ENCODE peak calls at places on chromosome 1, in four cellular contexts. R is H9, Z is PC-3, N is IMR-90. T is an unnamed sample.
A peak's percentile ranks its signal among the peaks of the same experiment; 100 is the strongest.

GRCh38 chr1:153963850-153964331 is 554 bp upstream of the SLC39A1 start:
- DNase-seq in R (peak; percentile 87), Z (peak; percentile 90), N (no peak), T (peak; percentile 92)

GRCh38 chr1:53553734-53554509 is 94.7 kb downstream of the DMRTB1 start:
- DNase-seq in R (no peak), Z (no peak), N (no peak), T (no peak)

GRCh38 chr1:29445330-29445729 is 209.0 kb downstream of the PTPRU start:
- DNase-seq in R (no peak), Z (no peak), N (no peak), T (no peak)

GRCh38 chr1:202998836-202999750 is 8.1 kb upstream of the TMEM183A start:
- DNase-seq in R (peak; percentile 38), Z (peak; percentile 88), N (peak; percentile 52), T (peak; percentile 54)

GRCh38 chr1:169859001-169859400 is 34.7 kb downstream of the SCYL3 start:
- DNase-seq in R (no peak), Z (no peak), N (no peak), T (no peak)

GRCh38 chr1:78483903-78484302 is 6.9 kb upstream of the PTGFR start:
- DNase-seq in R (peak; percentile 53), Z (peak; percentile 60), N (peak; percentile 40), T (no peak)

GRCh38 chr1:226479432-226479831 is 69.1 kb upstream of the STUM start:
- DNase-seq in R (no peak), Z (peak; percentile 91), N (no peak), T (peak; percentile 67)

GRCh38 chr1:15757575-15758401 is 807 bp upstream of the FBLIM1 start:
- DNase-seq in R (peak; percentile 70), Z (peak; percentile 34), N (peak; percentile 12), T (peak; percentile 33)

GRCh38 chr1:221788466-221788865 is 46.6 kb upstream of the DUSP10 start:
- DNase-seq in R (no peak), Z (no peak), N (no peak), T (no peak)

GRCh38 chr1:108692724-108693655 is 880 bp downstream of the PRPF38B start:
- DNase-seq in R (no peak), Z (peak; percentile 49), N (peak; percentile 78), T (peak; percentile 14)

GRCh38 chr1:112496290-112496689 is 12.5 kb upstream of the WNT2B start:
- DNase-seq in R (no peak), Z (peak; percentile 44), N (peak; percentile 36), T (no peak)

GRCh38 chr1:70043806-70044205 is 161.6 kb downstream of the LRRC40 start:
- DNase-seq in R (no peak), Z (peak; percentile 60), N (peak; percentile 64), T (peak; percentile 32)

DNA sequence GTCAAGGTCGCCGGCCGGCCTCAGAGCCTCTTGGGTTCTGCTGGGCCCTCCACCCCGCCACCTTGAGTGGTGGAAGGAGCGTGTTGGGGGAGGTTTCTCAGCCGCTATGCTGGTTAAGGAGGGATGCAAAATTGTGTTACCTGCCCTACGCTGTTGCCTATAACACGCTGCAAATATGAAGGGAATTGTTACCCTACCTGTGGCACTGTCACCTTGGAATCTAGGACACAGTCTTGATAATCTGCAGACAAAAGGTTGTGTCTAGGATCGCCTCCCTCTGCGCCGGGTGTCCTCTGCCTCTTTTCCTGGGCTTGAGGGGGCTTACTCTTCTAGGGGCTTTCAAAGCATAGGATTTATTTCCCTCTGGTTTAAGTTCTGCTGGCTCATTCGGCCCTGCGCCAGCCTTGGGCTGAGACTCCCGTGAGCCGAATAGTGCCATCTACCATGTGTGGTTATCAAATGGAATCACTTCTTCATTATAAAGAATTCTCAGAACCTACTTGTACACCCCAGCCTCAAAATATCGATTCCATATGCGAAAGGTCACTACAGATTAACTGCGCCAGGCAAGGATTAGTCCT is 677 bp downstream of the SLC22A15 start:
- DNase-seq in R (no peak), Z (peak; percentile 19), N (no peak), T (no peak)
- TF ChIP-seq CTCF in R (no peak), Z (peak; percentile 12), N (no peak), T (no peak)

DNA sequence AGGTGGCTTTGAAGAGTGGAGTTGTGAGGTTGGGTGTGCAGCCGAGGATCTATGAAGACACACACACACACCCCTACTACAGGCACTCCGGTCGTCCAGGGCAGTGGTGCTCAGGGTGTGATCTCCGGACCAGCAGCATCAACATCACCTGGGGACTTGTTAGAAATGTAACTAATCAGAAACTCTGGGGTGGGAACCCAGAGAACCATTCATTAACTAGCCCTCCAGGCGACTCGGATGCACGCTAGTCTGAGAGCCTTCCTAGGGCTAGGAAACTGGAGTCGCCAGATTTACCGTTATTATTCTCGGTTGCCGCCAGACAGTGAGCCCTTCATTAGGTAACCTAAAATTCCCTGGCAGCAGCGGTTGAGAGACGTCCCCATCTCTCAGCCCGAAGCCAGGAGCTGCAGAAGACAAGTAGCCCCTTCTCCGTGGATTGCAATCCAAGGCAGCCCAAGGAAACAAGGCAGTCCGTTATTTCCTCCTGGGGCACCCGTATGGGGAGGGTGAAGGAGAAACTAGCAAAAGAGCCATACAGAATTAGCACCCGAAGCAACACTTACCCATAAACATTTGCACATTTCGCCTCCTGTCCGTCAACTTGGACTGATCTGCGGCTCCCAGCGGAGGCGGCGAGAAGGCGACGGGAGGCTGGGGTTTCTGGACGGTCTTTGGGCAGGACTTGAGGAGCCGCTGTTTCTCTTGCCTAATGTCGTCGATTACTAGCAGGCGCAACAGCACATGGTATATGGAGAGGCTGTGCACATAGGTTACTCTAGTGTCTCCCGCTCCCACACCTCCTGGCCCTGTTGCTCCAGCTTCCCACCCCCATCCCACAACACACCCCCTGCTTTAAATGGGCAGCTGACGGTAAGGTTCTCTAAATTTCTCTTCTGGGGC is 2.9 kb upstream of the CCN1 start:
- DNase-seq in R (peak; percentile 51), Z (no peak), N (no peak), T (no peak)
- H3K4me2 ChIP-seq in R (peak overlapping the region; percentile 80), Z (peak overlapping the region; percentile 92), N (peak overlapping the region; percentile 92), T (peak overlapping the region; percentile 99)

GRCh38 chr1:13570924-13571323 is 12.7 kb upstream of the PDPN start:
- DNase-seq in R (no peak), Z (no peak), N (no peak), T (no peak)
- TF ChIP-seq CTCF in R (peak; percentile 77), Z (peak; percentile 57), N (no peak), T (peak; percentile 33)

GRCh38 chr1:3714814-3715213 is 37.4 kb upstream of the CCDC27 start:
- DNase-seq in R (no peak), Z (no peak), N (no peak), T (no peak)

GRCh38 chr1:3716351-3716750 is 35.9 kb upstream of the CCDC27 start:
- DNase-seq in R (no peak), Z (no peak), N (no peak), T (no peak)

GRCh38 chr1:3718764-3719163 is 33.5 kb upstream of the CCDC27 start:
- DNase-seq in R (no peak), Z (no peak), N (no peak), T (no peak)

GRCh38 chr1:3717041-3717714 is 35.1 kb upstream of the CCDC27 start:
- DNase-seq in R (no peak), Z (no peak), N (no peak), T (no peak)

DNA sequence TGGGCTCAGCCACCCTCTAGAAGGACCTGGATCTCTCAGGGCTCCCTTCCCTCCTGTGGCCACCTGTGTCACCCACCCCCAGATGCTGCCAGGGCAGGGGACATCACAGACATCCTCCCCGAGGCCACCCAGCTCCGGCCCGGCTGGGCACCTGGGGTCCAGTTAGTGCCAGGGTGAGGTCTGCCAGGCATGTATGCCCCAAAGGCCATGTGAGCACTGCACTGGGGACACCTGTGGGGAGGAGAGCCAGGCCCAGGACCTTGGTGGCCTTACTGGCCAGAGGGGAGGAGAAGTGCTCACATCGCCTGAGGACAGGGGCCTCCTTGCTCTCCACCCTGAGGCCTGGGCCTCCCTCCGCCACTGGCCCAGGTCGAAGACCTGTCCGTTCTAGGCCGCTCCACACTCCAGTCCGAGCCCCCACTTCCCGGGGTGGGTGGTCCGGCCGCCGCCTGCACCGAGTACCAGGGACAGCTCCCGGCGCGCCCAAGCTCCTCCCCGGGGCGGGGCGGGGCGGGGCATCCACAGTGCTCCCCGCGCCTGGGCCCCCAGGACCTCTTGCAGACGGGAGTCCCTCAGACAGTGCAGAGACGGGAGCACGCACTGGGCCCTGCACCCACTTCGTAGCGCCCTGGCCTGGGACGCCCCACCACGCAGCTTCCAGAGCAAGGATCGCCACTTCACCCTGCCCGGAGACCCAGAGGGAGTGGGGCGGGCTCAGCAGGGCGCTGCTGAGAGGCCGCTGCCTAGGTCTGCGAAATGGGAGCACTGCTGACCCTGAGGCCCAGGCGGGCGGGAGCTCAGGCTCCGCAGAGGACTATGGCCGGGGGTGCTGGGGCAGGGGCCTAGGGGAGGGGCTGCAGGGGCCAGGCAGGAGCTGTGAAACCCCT is 34.3 kb upstream of the CCDC27 start:
- DNase-seq in R (peak; percentile 83), Z (no peak), N (no peak), T (no peak)
- H3K4me2 ChIP-seq in R (peak overlapping the region; percentile 19), Z (no peak overlapping the region), N (no peak overlapping the region), T (no peak overlapping the region)